ENCODE peak calls at places on chromosomes 16 and 17, in five cellular contexts. S is CD4-positive, alpha-beta T cell; E is cerebellar nuclear complex; A is ACHN; P is HEK293T. N is an unnamed sample.

GRCh38 chr16:46658925-46659324 is 30.1 kb downstream of the VPS35 start:
- DNase-seq in S (no peak), E (no peak), A (no peak), P (no peak), N (peak; percentile 23)

GRCh38 chr17:7438050-7438614 is 1.2 kb upstream of the FGF11 start:
- DNase-seq in S (peak; percentile 64), E (no peak), A (no peak), P (no peak), N (peak; percentile 67)

GRCh38 chr17:36855459-36855858 is 81.8 kb upstream of the LHX1 start:
- DNase-seq in S (no peak), E (no peak), A (peak; percentile 19), P (no peak), N (no peak)

GRCh38 chr16:60929-61878 is 7.6 kb downstream of the SNRNP25 start:
- DNase-seq in S (no peak), E (no peak), A (no peak), P (no peak), N (no peak)

GRCh38 chr16:30541502-30542329 is 7.1 kb upstream of the ZNF747 start:
- DNase-seq in S (no peak), E (no peak), A (no peak), P (no peak), N (no peak)

GRCh38 chr16:386641-387156 is 4.9 kb upstream of the PGAP6 start:
- DNase-seq in S (no peak), E (no peak), A (peak; percentile 31), P (no peak), N (peak; percentile 40)

GRCh38 chr17:31549121-31549524 is 157.6 kb downstream of the RAB11FIP4 start:
- DNase-seq in S (no peak), E (no peak), A (peak; percentile 35), P (no peak), N (peak; percentile 30)

GRCh38 chr16:65733706-65734105 is 611.8 kb upstream of the CDH11 start:
- DNase-seq in S (no peak), E (no peak), A (no peak), P (no peak), N (no peak)

GRCh38 chr17:79095345-79096055 is 20.9 kb downstream of the ENGASE start:
- DNase-seq in S (no peak), E (no peak), A (peak; percentile 7), P (no peak), N (no peak)

GRCh38 chr17:61483778-61484116 is 31.5 kb downstream of the TBX4 start:
- DNase-seq in S (no peak), E (no peak), A (no peak), P (no peak), N (no peak)

GRCh38 chr16:12455287-12455798 is 348.3 kb downstream of the CPPED1 start:
- DNase-seq in S (peak; percentile 14), E (no peak), A (peak; percentile 69), P (peak; percentile 66), N (peak; percentile 71)

GRCh38 chr16:49883111-49883829 is 27.4 kb upstream of the ZNF423 start:
- DNase-seq in S (no peak), E (no peak), A (no peak), P (no peak), N (no peak)

GRCh38 chr16:73145166-73145565 is 97.2 kb upstream of the ZFHX3 start:
- DNase-seq in S (no peak), E (no peak), A (no peak), P (no peak), N (no peak)

GRCh38 chr17:29155235-29155965 is 24.8 kb downstream of the MYO18A start:
- DNase-seq in S (peak; percentile 43), E (no peak), A (peak; percentile 71), P (no peak), N (no peak)

GRCh38 chr16:57042157-57043111 is 49.9 kb upstream of the CPNE2 start:
- DNase-seq in S (peak; percentile 68), E (no peak), A (no peak), P (no peak), N (no peak)

GRCh38 chr16:67177743-67178699 is 5.7 kb downstream of the MATCAP1 start:
- DNase-seq in S (peak; percentile 67), E (no peak), A (peak; percentile 68), P (peak; percentile 59), N (no peak)

N was measured in midbrain.